ENCODE peak calls at places on chromosomes 7 and 10, in six cellular contexts. M is PC-9, G is IMR-90, H is BE2C, O is mesothelial cell of epicardium, A is cardiac muscle cell. L is an unnamed sample.

GRCh38 chr10:30718877-30719268 is 89.3 kb upstream of the LYZL2 start:
- DNase-seq in M (no peak), G (no peak), H (no peak), O (no peak), A (no peak), L (no peak)

GRCh38 chr10:21334891-21335696 is 190.4 kb downstream of the SKIDA1 start:
- DNase-seq in M (peak), G (peak), H (peak), O (no peak), A (no peak), L (peak)

GRCh38 chr7:88761779-88762178 is 2.3 kb downstream of the ZNF804B start:
- DNase-seq in M (no peak), G (no peak), H (no peak), O (no peak), A (no peak), L (no peak)

GRCh38 chr7:1200045-1200444 is 32.6 kb upstream of the UNCX start:
- DNase-seq in M (no peak), G (peak), H (no peak), O (no peak), A (no peak), L (no peak)

GRCh38 chr7:1250901-1251300 is 18.2 kb downstream of the UNCX start:
- DNase-seq in M (no peak), G (no peak), H (no peak), O (no peak), A (no peak), L (no peak)

GRCh38 chr10:77428776-77429395 is 208.7 kb downstream of the KCNMA1 start:
- DNase-seq in M (no peak), G (peak), H (peak), O (peak), A (peak), L (peak)

GRCh38 chr10:88702848-88703597 is 3.0 kb upstream of the LIPK start:
- DNase-seq in M (peak), G (peak), H (no peak), O (no peak), A (no peak), L (no peak)

GRCh38 chr7:102916426-102916825 is 3.6 kb downstream of the LRRC17 start:
- DNase-seq in M (no peak), G (peak), H (no peak), O (no peak), A (no peak), L (peak)

GRCh38 chr7:107715531-107715930 is 28.4 kb upstream of the CBLL1 start:
- DNase-seq in M (no peak), G (peak), H (no peak), O (no peak), A (no peak), L (peak)

GRCh38 chr7:29884399-29885272 is 78.3 kb downstream of the WIPF3 start:
- DNase-seq in M (no peak), G (no peak), H (peak), O (peak), A (no peak), L (no peak)

GRCh38 chr10:36256166-36256565 is 614.1 kb upstream of the FZD8 start:
- DNase-seq in M (no peak), G (no peak), H (no peak), O (no peak), A (no peak), L (no peak)

GRCh38 chr7:131057015-131057518 is 270.6 kb upstream of the MKLN1 start:
- DNase-seq in M (no peak), G (peak), H (no peak), O (no peak), A (no peak), L (peak)

GRCh38 chr10:3766046-3766761 is 18.8 kb downstream of the KLF6 start:
- DNase-seq in M (no peak), G (peak), H (no peak), O (no peak), A (no peak), L (no peak)

GRCh38 chr7:137262599-137262998 is 80.9 kb downstream of the PTN start:
- DNase-seq in M (no peak), G (no peak), H (no peak), O (no peak), A (no peak), L (no peak)

GRCh38 chr7:25028370-25028971 is 48.5 kb upstream of the OSBPL3 start:
- DNase-seq in M (peak), G (peak), H (no peak), O (no peak), A (no peak), L (peak)

GRCh38 chr10:116272497-116273221 is at the start of gene GFRA1:
- DNase-seq in M (no peak), G (peak), H (no peak), O (peak), A (peak), L (no peak)

GRCh38 chr10:92778091-92778490 is 70.2 kb upstream of the EXOC6 start:
- DNase-seq in M (peak), G (no peak), H (no peak), O (no peak), A (no peak), L (no peak)

DNA sequence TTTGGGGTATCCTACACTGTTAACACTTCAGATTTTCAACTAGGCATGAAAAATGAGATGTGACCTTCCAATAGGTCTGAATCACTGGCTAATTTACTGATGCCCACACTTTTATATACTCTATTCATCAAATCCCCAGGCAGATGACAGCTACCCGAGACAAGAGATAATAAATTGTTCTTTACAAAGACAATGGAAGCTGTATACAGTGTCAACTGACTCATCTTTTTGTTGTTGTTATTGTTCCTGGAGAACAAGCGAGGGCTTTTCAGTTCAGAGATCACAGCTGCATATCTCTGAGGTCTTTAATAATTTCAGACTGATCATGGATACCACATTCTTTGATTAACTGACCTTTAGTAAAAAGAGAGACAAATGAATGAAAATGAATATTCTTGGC is 228.9 kb downstream of the SDHAF3 start:
- DNase-seq in M (no peak), G (no peak), H (no peak), O (no peak), A (no peak), L (no peak)
- TF ChIP-seq CTCF in M (no peak), G (no peak), H (no peak), O (no peak), A (no peak), L (no peak)

GRCh38 chr7:129202058-129202777 is 13.8 kb downstream of the SMO start:
- DNase-seq in M (no peak), G (no peak), H (no peak), O (no peak), A (no peak), L (no peak)
- TF ChIP-seq CTCF in M (no peak), G (no peak), H (no peak), O (no peak), A (no peak), L (no peak)

GRCh38 chr10:58473966-58474365 is 38.7 kb upstream of the BICC1 start:
- DNase-seq in M (no peak), G (peak), H (no peak), O (no peak), A (no peak), L (peak)
- TF ChIP-seq CTCF in M (no peak), G (no peak), H (no peak), O (no peak), A (no peak), L (no peak)

GRCh38 chr10:7625836-7626235 is 40.9 kb downstream of the ITIH5 start:
- DNase-seq in M (no peak), G (no peak), H (no peak), O (no peak), A (no peak), L (no peak)

GRCh38 chr10:7626283-7626682 is 40.5 kb downstream of the ITIH5 start:
- DNase-seq in M (no peak), G (no peak), H (no peak), O (no peak), A (no peak), L (no peak)

GRCh38 chr10:7625009-7625408 is 41.8 kb downstream of the ITIH5 start:
- DNase-seq in M (no peak), G (no peak), H (no peak), O (no peak), A (no peak), L (no peak)

DNA sequence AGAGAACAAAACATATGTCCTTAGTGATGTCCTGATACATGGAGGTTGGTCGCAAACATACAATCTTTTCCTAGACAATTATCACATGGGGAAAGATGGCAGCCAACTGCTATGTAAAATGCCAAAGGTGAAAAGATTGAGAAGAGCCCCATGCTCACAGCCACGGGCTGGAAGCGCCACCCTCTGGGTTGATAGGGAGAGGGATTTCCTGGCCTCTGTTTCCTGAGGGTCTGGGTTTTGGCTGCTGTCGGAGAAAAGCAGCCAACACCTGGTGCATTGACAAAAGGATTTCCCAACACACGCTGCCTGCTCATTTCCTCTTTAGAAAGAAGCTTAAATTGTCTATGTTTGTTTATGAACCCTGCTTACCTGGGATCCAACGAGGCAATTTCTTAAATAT is 43.8 kb downstream of the ITIH5 start:
- DNase-seq in M (no peak), G (no peak), H (no peak), O (no peak), A (peak), L (no peak)
- TF ChIP-seq CTCF in M (no peak), G (no peak), H (peak), O (no peak), A (peak), L (no peak)

DNA sequence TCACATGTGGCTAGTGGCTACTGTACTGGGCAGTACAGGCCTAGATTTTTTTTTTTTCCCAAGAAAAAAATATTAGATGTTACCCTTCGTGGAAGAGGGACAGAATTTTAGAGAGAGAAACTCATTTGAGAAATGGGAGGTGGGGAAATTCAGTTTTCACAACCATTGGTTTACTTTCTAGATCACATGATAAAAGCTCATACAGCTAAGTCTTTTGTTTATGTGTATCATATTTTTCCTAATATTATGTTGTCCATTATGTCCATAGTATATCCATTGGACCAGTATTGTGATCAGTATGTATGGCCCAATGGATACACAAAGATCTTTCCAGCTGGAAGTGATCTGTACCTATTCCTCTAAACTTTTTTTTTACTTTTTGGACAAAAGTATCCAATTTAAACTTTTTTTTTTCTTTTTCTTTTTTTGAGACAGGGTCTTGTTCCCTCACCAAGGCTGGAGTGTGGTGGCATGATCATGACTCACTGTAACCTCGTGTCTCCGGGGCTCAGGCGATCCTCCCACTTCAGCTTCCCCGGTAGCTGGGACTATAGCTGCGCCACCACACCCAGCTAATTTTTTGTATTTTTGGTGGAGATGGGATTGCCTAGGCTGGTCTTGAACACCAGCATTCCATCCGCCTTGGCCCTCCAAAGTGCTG is 4.1 kb downstream of the CALU start:
- DNase-seq in M (no peak), G (no peak), H (no peak), O (no peak), A (no peak), L (peak)
- TF ChIP-seq CTCF in M (no peak), G (no peak), H (no peak), O (no peak), A (no peak), L (no peak)

GRCh38 chr10:97140887-97141745 is 44.6 kb downstream of the SLIT1 start:
- DNase-seq in M (no peak), G (no peak), H (peak), O (peak), A (no peak), L (no peak)
- TF ChIP-seq CTCF in M (no peak), G (no peak), H (peak), O (no peak), A (no peak), L (no peak)

DNA sequence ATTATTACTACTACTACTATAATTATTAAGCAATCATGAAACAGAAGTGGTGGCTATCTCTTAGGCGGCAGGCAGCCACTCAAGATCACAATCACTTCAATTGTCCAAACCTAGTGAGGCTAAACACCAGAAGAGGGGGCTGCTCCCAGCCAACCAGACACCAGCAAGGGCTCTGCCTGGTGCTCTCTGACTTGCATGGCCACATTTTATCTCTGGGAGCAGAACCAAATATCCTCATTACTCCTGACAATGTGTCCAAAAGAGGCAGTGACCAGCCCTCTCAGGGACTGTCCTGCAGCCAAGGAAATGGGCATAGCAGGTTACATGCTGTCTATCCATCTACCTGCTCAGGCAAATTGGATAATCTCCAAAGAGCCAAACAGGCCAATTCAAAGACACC is 187.4 kb upstream of the PDE1C start:
- DNase-seq in M (no peak), G (no peak), H (peak), O (no peak), A (no peak), L (no peak)
- TF ChIP-seq CTCF in M (no peak), G (no peak), H (peak), O (no peak), A (no peak), L (no peak)

GRCh38 chr10:34960983-34961382 is 129.2 kb downstream of the CUL2 start:
- DNase-seq in M (no peak), G (peak), H (peak), O (no peak), A (peak), L (peak)
- TF ChIP-seq CTCF in M (peak), G (peak), H (peak), O (no peak), A (peak), L (peak)